ENCODE peak calls at places on chromosomes 11 and 22, in ten cellular contexts. One of them, this sample, is unnamed.

GRCh38 chr11:95831198-95831883 is 41.0 kb downstream of the CEP57 start:
- DNase-seq in dorsolateral prefrontal cortex: no peak
- DNase-seq in CD8-positive, alpha-beta T cell: no peak
- DNase-seq in AG04450: peak
- DNase-seq in foreskin fibroblast: peak
- DNase-seq in AG09309: peak
- DNase-seq in pancreas: no peak
- DNase-seq in A549: no peak
- DNase-seq in vagina: no peak
- DNase-seq in HFF-Myc: peak
- DNase-seq in this sample: no peak

GRCh38 chr11:130511765-130512164 is 63.3 kb downstream of the ADAMTS15 start:
- DNase-seq in dorsolateral prefrontal cortex: no peak
- DNase-seq in pancreas: no peak
- DNase-seq in HFF-Myc: no peak
- DNase-seq in AG09309: no peak
- DNase-seq in A549: no peak
- DNase-seq in foreskin fibroblast: no peak
- DNase-seq in vagina: peak
- DNase-seq in CD8-positive, alpha-beta T cell: no peak
- DNase-seq in AG04450: no peak
- DNase-seq in this sample: no peak

GRCh38 chr11:105130189-105130813 is 9.3 kb downstream of the CARD18 start:
- DNase-seq in AG04450: no peak
- DNase-seq in A549: no peak
- DNase-seq in dorsolateral prefrontal cortex: no peak
- DNase-seq in pancreas: no peak
- DNase-seq in foreskin fibroblast: no peak
- DNase-seq in HFF-Myc: no peak
- DNase-seq in AG09309: no peak
- DNase-seq in vagina: no peak
- DNase-seq in CD8-positive, alpha-beta T cell: no peak
- DNase-seq in this sample: no peak

GRCh38 chr11:36109499-36109849 is 165.6 kb downstream of the LDLRAD3 start:
- DNase-seq in A549: no peak
- DNase-seq in dorsolateral prefrontal cortex: no peak
- DNase-seq in CD8-positive, alpha-beta T cell: no peak
- DNase-seq in AG04450: no peak
- DNase-seq in foreskin fibroblast: no peak
- DNase-seq in pancreas: no peak
- DNase-seq in vagina: no peak
- DNase-seq in AG09309: no peak
- DNase-seq in HFF-Myc: no peak
- DNase-seq in this sample: no peak

GRCh38 chr11:27100534-27100933 is 59.9 kb downstream of the BBOX1 start:
- DNase-seq in AG09309: no peak
- DNase-seq in vagina: no peak
- DNase-seq in foreskin fibroblast: no peak
- DNase-seq in HFF-Myc: no peak
- DNase-seq in pancreas: no peak
- DNase-seq in CD8-positive, alpha-beta T cell: no peak
- DNase-seq in AG04450: no peak
- DNase-seq in A549: no peak
- DNase-seq in dorsolateral prefrontal cortex: no peak
- DNase-seq in this sample: no peak

GRCh38 chr11:109089144-109089543 is 332.8 kb upstream of the C11orf87 start:
- DNase-seq in AG04450: no peak
- DNase-seq in pancreas: no peak
- DNase-seq in A549: no peak
- DNase-seq in CD8-positive, alpha-beta T cell: no peak
- DNase-seq in vagina: no peak
- DNase-seq in foreskin fibroblast: no peak
- DNase-seq in HFF-Myc: no peak
- DNase-seq in dorsolateral prefrontal cortex: no peak
- DNase-seq in AG09309: no peak
- DNase-seq in this sample: no peak

GRCh38 chr22:39622881-39623367 is 52.4 kb downstream of the CACNA1I start:
- DNase-seq in AG04450: no peak
- DNase-seq in AG09309: no peak
- DNase-seq in HFF-Myc: no peak
- DNase-seq in dorsolateral prefrontal cortex: no peak
- DNase-seq in CD8-positive, alpha-beta T cell: peak
- DNase-seq in A549: peak
- DNase-seq in foreskin fibroblast: no peak
- DNase-seq in pancreas: peak
- DNase-seq in vagina: no peak
- DNase-seq in this sample: peak

GRCh38 chr11:75596914-75597313 is 34.9 kb downstream of the SERPINH1 start:
- DNase-seq in A549: no peak
- DNase-seq in HFF-Myc: no peak
- DNase-seq in AG04450: no peak
- DNase-seq in vagina: no peak
- DNase-seq in pancreas: no peak
- DNase-seq in CD8-positive, alpha-beta T cell: no peak
- DNase-seq in AG09309: no peak
- DNase-seq in foreskin fibroblast: no peak
- DNase-seq in dorsolateral prefrontal cortex: no peak
- DNase-seq in this sample: no peak

GRCh38 chr22:42604403-42604802 is 10.3 kb downstream of the POLDIP3 start:
- DNase-seq in vagina: no peak
- DNase-seq in dorsolateral prefrontal cortex: no peak
- DNase-seq in AG04450: no peak
- DNase-seq in CD8-positive, alpha-beta T cell: no peak
- DNase-seq in AG09309: no peak
- DNase-seq in foreskin fibroblast: no peak
- DNase-seq in A549: no peak
- DNase-seq in HFF-Myc: no peak
- DNase-seq in pancreas: no peak
- DNase-seq in this sample: no peak

GRCh38 chr22:42612336-42612735 is 2.3 kb downstream of the POLDIP3 start:
- DNase-seq in AG04450: no peak
- DNase-seq in foreskin fibroblast: no peak
- DNase-seq in pancreas: no peak
- DNase-seq in vagina: no peak
- DNase-seq in dorsolateral prefrontal cortex: no peak
- DNase-seq in CD8-positive, alpha-beta T cell: no peak
- DNase-seq in A549: no peak
- DNase-seq in AG09309: no peak
- DNase-seq in HFF-Myc: no peak
- DNase-seq in this sample: no peak

GRCh38 chr22:42610211-42610610 is 4.5 kb downstream of the POLDIP3 start:
- DNase-seq in foreskin fibroblast: no peak
- DNase-seq in pancreas: no peak
- DNase-seq in CD8-positive, alpha-beta T cell: no peak
- DNase-seq in vagina: no peak
- DNase-seq in AG04450: no peak
- DNase-seq in dorsolateral prefrontal cortex: no peak
- DNase-seq in AG09309: no peak
- DNase-seq in A549: no peak
- DNase-seq in HFF-Myc: no peak
- DNase-seq in this sample: no peak

GRCh38 chr22:42611076-42611475 is 3.6 kb downstream of the POLDIP3 start:
- DNase-seq in dorsolateral prefrontal cortex: no peak
- DNase-seq in A549: no peak
- DNase-seq in AG09309: no peak
- DNase-seq in HFF-Myc: no peak
- DNase-seq in CD8-positive, alpha-beta T cell: no peak
- DNase-seq in AG04450: no peak
- DNase-seq in pancreas: no peak
- DNase-seq in foreskin fibroblast: peak
- DNase-seq in vagina: no peak
- DNase-seq in this sample: no peak

DNA sequence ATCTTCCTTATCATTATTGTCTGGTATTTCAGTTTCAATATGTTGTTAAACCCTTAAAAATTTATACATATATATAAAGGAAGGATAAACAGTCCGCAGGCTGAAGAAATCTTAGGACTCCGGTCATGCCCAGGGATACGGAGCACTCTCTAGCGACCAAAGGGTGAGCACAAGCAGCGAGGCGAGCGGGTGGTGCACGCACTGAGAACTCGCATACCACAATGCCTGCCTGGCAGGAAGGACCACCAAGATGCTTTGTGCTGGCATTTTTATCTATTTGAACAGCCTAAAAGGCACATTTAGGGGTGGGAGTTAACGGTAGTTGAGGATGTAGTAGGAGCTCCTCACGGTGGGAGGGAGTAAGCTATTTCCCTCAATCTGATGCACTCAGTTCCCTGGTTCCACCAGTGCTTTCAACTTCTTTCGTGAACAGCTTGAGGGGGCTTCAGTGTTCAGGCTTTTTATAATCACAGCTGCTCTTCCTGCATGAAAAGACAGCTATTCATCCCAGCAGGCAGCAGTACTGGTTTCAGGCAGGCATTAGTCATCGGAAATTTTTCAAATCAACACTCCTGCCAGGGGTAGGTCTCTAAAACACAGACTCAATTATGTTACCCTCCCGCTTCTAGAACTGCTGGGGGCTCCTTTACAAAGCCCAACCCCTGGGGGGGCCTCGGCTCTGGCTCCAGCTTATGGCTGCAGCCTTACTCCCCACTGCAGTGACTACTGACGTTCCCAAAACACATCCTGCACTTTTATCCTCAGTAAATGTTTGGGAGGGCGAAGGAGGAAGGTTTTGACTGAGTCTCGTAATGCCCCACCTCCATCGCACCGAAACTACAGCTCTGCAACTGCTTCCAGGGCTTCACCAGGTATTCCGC is 6.0 kb downstream of the POLDIP3 start:
- DNase-seq in CD8-positive, alpha-beta T cell: no peak
- DNase-seq in AG04450: peak
- DNase-seq in A549: no peak
- DNase-seq in pancreas: no peak
- DNase-seq in HFF-Myc: no peak
- DNase-seq in foreskin fibroblast: peak
- DNase-seq in AG09309: no peak
- DNase-seq in vagina: no peak
- DNase-seq in dorsolateral prefrontal cortex: peak
- DNase-seq in this sample: no peak
- TF ChIP-seq CTCF in CD8-positive, alpha-beta T cell: no peak
- TF ChIP-seq CTCF in AG04450: no peak
- TF ChIP-seq CTCF in A549: no peak
- TF ChIP-seq CTCF in pancreas: no peak
- TF ChIP-seq CTCF in HFF-Myc: no peak
- TF ChIP-seq CTCF in foreskin fibroblast: no peak
- TF ChIP-seq CTCF in AG09309: no peak
- TF ChIP-seq CTCF in vagina: no peak
- TF ChIP-seq CTCF in dorsolateral prefrontal cortex: no peak
- TF ChIP-seq CTCF in this sample: no peak

GRCh38 chr11:15179167-15179566 is 64.4 kb downstream of the INSC start:
- DNase-seq in CD8-positive, alpha-beta T cell: no peak
- DNase-seq in AG09309: peak
- DNase-seq in A549: no peak
- DNase-seq in foreskin fibroblast: no peak
- DNase-seq in vagina: no peak
- DNase-seq in HFF-Myc: peak
- DNase-seq in dorsolateral prefrontal cortex: no peak
- DNase-seq in AG04450: no peak
- DNase-seq in pancreas: no peak
- DNase-seq in this sample: no peak

GRCh38 chr11:15178214-15178613 is 63.5 kb downstream of the INSC start:
- DNase-seq in A549: no peak
- DNase-seq in pancreas: no peak
- DNase-seq in foreskin fibroblast: no peak
- DNase-seq in AG04450: no peak
- DNase-seq in AG09309: no peak
- DNase-seq in vagina: no peak
- DNase-seq in dorsolateral prefrontal cortex: no peak
- DNase-seq in CD8-positive, alpha-beta T cell: no peak
- DNase-seq in HFF-Myc: no peak
- DNase-seq in this sample: no peak

GRCh38 chr11:15177491-15177890 is 62.8 kb downstream of the INSC start:
- DNase-seq in pancreas: no peak
- DNase-seq in CD8-positive, alpha-beta T cell: no peak
- DNase-seq in vagina: no peak
- DNase-seq in A549: no peak
- DNase-seq in dorsolateral prefrontal cortex: no peak
- DNase-seq in foreskin fibroblast: no peak
- DNase-seq in AG04450: no peak
- DNase-seq in HFF-Myc: no peak
- DNase-seq in AG09309: no peak
- DNase-seq in this sample: no peak

GRCh38 chr11:15175780-15176179 is 61.1 kb downstream of the INSC start:
- DNase-seq in AG04450: no peak
- DNase-seq in vagina: no peak
- DNase-seq in dorsolateral prefrontal cortex: no peak
- DNase-seq in pancreas: no peak
- DNase-seq in A549: no peak
- DNase-seq in CD8-positive, alpha-beta T cell: no peak
- DNase-seq in HFF-Myc: no peak
- DNase-seq in AG09309: no peak
- DNase-seq in foreskin fibroblast: no peak
- DNase-seq in this sample: no peak

GRCh38 chr11:15176646-15177163 is 62.0 kb downstream of the INSC start:
- DNase-seq in vagina: no peak
- DNase-seq in CD8-positive, alpha-beta T cell: no peak
- DNase-seq in HFF-Myc: no peak
- DNase-seq in dorsolateral prefrontal cortex: no peak
- DNase-seq in pancreas: no peak
- DNase-seq in AG09309: no peak
- DNase-seq in foreskin fibroblast: no peak
- DNase-seq in AG04450: no peak
- DNase-seq in A549: no peak
- DNase-seq in this sample: no peak
- TF ChIP-seq CTCF in vagina: no peak
- TF ChIP-seq CTCF in CD8-positive, alpha-beta T cell: no peak
- TF ChIP-seq CTCF in HFF-Myc: no peak
- TF ChIP-seq CTCF in dorsolateral prefrontal cortex: no peak
- TF ChIP-seq CTCF in pancreas: no peak
- TF ChIP-seq CTCF in AG09309: no peak
- TF ChIP-seq CTCF in foreskin fibroblast: no peak
- TF ChIP-seq CTCF in AG04450: no peak
- TF ChIP-seq CTCF in A549: no peak
- TF ChIP-seq CTCF in this sample: no peak

DNA sequence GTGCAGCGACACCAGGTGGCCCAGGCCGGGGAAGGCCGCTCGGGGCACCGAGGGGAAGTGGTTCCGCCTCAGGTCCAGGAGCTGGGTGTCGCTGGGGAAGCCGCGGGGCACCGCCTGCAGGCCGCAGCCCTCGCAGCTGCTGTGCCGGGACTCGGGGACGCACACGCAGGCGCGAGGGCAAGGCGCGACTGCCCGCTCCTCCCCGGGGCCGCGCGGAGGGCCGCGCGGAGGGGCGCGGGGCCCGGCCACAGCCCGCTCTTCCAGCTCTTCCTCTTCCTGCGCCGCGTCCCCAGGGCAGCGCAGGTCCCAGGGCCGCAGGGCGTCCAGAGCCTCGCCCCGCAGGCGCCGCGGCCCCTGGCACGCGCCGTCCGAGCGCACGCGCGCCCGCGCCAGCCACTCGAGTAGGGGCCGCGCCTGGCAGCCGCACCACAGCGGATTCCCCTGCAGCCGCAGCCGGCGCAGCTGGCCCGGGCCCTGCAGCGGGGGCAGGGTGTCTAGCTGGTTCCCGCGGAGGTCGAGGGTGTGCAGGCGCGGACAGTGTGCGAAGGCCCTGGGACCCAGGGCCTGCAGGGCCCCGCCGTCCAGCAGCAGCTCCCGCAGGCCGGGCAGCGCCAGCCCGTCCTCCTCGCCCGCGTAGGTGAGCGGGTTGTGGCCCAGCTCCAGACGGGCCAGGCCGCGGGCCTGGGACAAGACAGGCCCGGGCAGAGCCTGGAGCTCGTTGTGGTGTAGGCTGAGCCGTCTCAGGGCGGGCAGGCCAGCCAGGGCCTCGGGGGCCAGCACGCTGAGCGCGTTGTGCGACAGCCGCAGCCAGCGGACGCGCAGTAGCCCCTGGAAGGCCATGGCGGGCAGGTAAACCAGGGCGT is 2.8 kb downstream of the CHADL start:
- DNase-seq in dorsolateral prefrontal cortex: no peak
- DNase-seq in foreskin fibroblast: peak
- DNase-seq in pancreas: peak
- DNase-seq in AG04450: no peak
- DNase-seq in CD8-positive, alpha-beta T cell: peak
- DNase-seq in vagina: no peak
- DNase-seq in A549: no peak
- DNase-seq in HFF-Myc: no peak
- DNase-seq in AG09309: no peak
- DNase-seq in this sample: no peak
- TF ChIP-seq CTCF in dorsolateral prefrontal cortex: peak
- TF ChIP-seq CTCF in foreskin fibroblast: peak
- TF ChIP-seq CTCF in pancreas: peak
- TF ChIP-seq CTCF in AG04450: peak
- TF ChIP-seq CTCF in CD8-positive, alpha-beta T cell: peak
- TF ChIP-seq CTCF in vagina: no peak
- TF ChIP-seq CTCF in A549: no peak
- TF ChIP-seq CTCF in HFF-Myc: peak
- TF ChIP-seq CTCF in AG09309: peak
- TF ChIP-seq CTCF in this sample: no peak

DNA sequence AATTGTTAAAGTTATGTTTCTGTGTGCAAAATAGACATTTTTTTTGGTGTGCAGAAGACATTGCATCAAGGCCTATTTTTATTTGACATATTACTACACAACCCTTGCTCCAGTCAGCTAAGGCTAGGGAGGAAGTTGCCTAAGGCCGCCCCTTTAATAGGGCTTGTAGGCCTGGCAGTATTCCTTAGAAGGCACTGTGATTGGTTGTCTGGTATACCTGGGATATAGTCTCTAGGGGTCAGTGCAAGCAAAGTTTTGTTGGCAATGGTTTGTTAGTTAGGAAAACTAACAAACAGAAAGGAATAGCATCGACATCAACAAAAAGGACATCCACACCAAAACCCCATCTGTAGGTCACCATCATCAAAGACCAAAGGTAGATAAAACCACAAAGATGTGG is 16.9 kb downstream of the CCDC15 start:
- DNase-seq in HFF-Myc: no peak
- DNase-seq in pancreas: no peak
- DNase-seq in vagina: no peak
- DNase-seq in dorsolateral prefrontal cortex: no peak
- DNase-seq in AG04450: no peak
- DNase-seq in A549: no peak
- DNase-seq in AG09309: no peak
- DNase-seq in foreskin fibroblast: peak
- DNase-seq in CD8-positive, alpha-beta T cell: no peak
- DNase-seq in this sample: no peak
- TF ChIP-seq CTCF in HFF-Myc: no peak
- TF ChIP-seq CTCF in pancreas: no peak
- TF ChIP-seq CTCF in vagina: no peak
- TF ChIP-seq CTCF in dorsolateral prefrontal cortex: no peak
- TF ChIP-seq CTCF in AG04450: no peak
- TF ChIP-seq CTCF in A549: no peak
- TF ChIP-seq CTCF in AG09309: peak
- TF ChIP-seq CTCF in foreskin fibroblast: no peak
- TF ChIP-seq CTCF in CD8-positive, alpha-beta T cell: no peak
- TF ChIP-seq CTCF in this sample: no peak